ENCODE peak calls at places on chromosome 20, in four cellular contexts. One of them, this sample, is unnamed.

GRCh38 chr20:24657211-24657610 is 187.8 kb downstream of the SYNDIG1 start:
- DNase-seq in amniotic stem cell: no peak
- DNase-seq in NCI-H2029 treated with DMSO at 0.1 percent for 48 hours: no peak
- DNase-seq in fibroblast of pulmonary artery: peak; percentile 22
- DNase-seq in this sample: peak; percentile 45

GRCh38 chr20:61281286-61281795 is 29.3 kb downstream of the CDH4 start:
- DNase-seq in amniotic stem cell: no peak
- DNase-seq in NCI-H2029 treated with DMSO at 0.1 percent for 48 hours: no peak
- DNase-seq in fibroblast of pulmonary artery: no peak
- DNase-seq in this sample: no peak

GRCh38 chr20:49283176-49283702 is 5.4 kb upstream of the ZNFX1 start:
- DNase-seq in amniotic stem cell: no peak
- DNase-seq in NCI-H2029 treated with DMSO at 0.1 percent for 48 hours: no peak
- DNase-seq in fibroblast of pulmonary artery: no peak
- DNase-seq in this sample: no peak

GRCh38 chr20:63708301-63709148 is 686 bp downstream of the ZGPAT start:
- DNase-seq in amniotic stem cell: no peak
- DNase-seq in NCI-H2029 treated with DMSO at 0.1 percent for 48 hours: no peak
- DNase-seq in fibroblast of pulmonary artery: no peak
- DNase-seq in this sample: no peak

GRCh38 chr20:25389858-25390537 is 637 bp downstream of the ABHD12 start:
- DNase-seq in amniotic stem cell: no peak
- DNase-seq in NCI-H2029 treated with DMSO at 0.1 percent for 48 hours: no peak
- DNase-seq in fibroblast of pulmonary artery: no peak
- DNase-seq in this sample: no peak

GRCh38 chr20:24785141-24785924 is 163.7 kb upstream of the CST7 start:
- DNase-seq in amniotic stem cell: peak; percentile 47
- DNase-seq in NCI-H2029 treated with DMSO at 0.1 percent for 48 hours: no peak
- DNase-seq in fibroblast of pulmonary artery: peak; percentile 22
- DNase-seq in this sample: peak; percentile 83

GRCh38 chr20:38338849-38339520 is 7.3 kb upstream of the LBP start:
- DNase-seq in amniotic stem cell: no peak
- DNase-seq in NCI-H2029 treated with DMSO at 0.1 percent for 48 hours: no peak
- DNase-seq in fibroblast of pulmonary artery: peak; percentile 39
- DNase-seq in this sample: no peak

GRCh38 chr20:31987744-31988143 is 19.8 kb downstream of the XKR7 start:
- DNase-seq in amniotic stem cell: no peak
- DNase-seq in NCI-H2029 treated with DMSO at 0.1 percent for 48 hours: no peak
- DNase-seq in fibroblast of pulmonary artery: peak; percentile 11
- DNase-seq in this sample: no peak

GRCh38 chr20:11155156-11155805 is 481.5 kb upstream of the JAG1 start:
- DNase-seq in amniotic stem cell: no peak
- DNase-seq in NCI-H2029 treated with DMSO at 0.1 percent for 48 hours: no peak
- DNase-seq in fibroblast of pulmonary artery: no peak
- DNase-seq in this sample: no peak

GRCh38 chr20:48832423-48832735 is 4.6 kb upstream of the PREX1 start:
- DNase-seq in amniotic stem cell: no peak
- DNase-seq in NCI-H2029 treated with DMSO at 0.1 percent for 48 hours: no peak
- DNase-seq in fibroblast of pulmonary artery: no peak
- DNase-seq in this sample: no peak

GRCh38 chr20:51631011-51631950 is 88.8 kb upstream of the NFATC2 start:
- DNase-seq in amniotic stem cell: peak; percentile 80
- DNase-seq in NCI-H2029 treated with DMSO at 0.1 percent for 48 hours: no peak
- DNase-seq in fibroblast of pulmonary artery: peak; percentile 100
- DNase-seq in this sample: peak; percentile 99

GRCh38 chr20:50373674-50374286 is 136.4 kb upstream of the PTPN1 start:
- DNase-seq in amniotic stem cell: no peak
- DNase-seq in NCI-H2029 treated with DMSO at 0.1 percent for 48 hours: peak; percentile 10
- DNase-seq in fibroblast of pulmonary artery: peak; percentile 48
- DNase-seq in this sample: peak; percentile 9

GRCh38 chr20:51928931-51929330 is 126.6 kb upstream of the SALL4 start:
- DNase-seq in amniotic stem cell: no peak
- DNase-seq in NCI-H2029 treated with DMSO at 0.1 percent for 48 hours: no peak
- DNase-seq in fibroblast of pulmonary artery: peak; percentile 5
- DNase-seq in this sample: no peak

GRCh38 chr20:24747015-24747712 is 201.9 kb upstream of the CST7 start:
- DNase-seq in amniotic stem cell: no peak
- DNase-seq in NCI-H2029 treated with DMSO at 0.1 percent for 48 hours: no peak
- DNase-seq in fibroblast of pulmonary artery: no peak
- DNase-seq in this sample: no peak

GRCh38 chr20:57198359-57199072 is 67.9 kb downstream of the BMP7 start:
- DNase-seq in amniotic stem cell: no peak
- DNase-seq in NCI-H2029 treated with DMSO at 0.1 percent for 48 hours: no peak
- DNase-seq in fibroblast of pulmonary artery: no peak
- DNase-seq in this sample: peak; percentile 25

GRCh38 chr20:46951405-46951804 is 56.8 kb downstream of the EYA2 start:
- DNase-seq in amniotic stem cell: no peak
- DNase-seq in NCI-H2029 treated with DMSO at 0.1 percent for 48 hours: no peak
- DNase-seq in fibroblast of pulmonary artery: no peak
- DNase-seq in this sample: no peak

GRCh38 chr20:37522258-37523011 is 1.4 kb downstream of the NNAT start:
- DNase-seq in amniotic stem cell: no peak
- DNase-seq in NCI-H2029 treated with DMSO at 0.1 percent for 48 hours: peak; percentile 48
- DNase-seq in fibroblast of pulmonary artery: peak; percentile 39
- DNase-seq in this sample: peak; percentile 52

GRCh38 chr20:50855498-50856474 is 60.9 kb downstream of the BCAS4 start:
- DNase-seq in amniotic stem cell: no peak
- DNase-seq in NCI-H2029 treated with DMSO at 0.1 percent for 48 hours: no peak
- DNase-seq in fibroblast of pulmonary artery: no peak
- DNase-seq in this sample: no peak

GRCh38 chr20:63941282-63942060 is 14.7 kb downstream of the UCKL1 start:
- DNase-seq in amniotic stem cell: no peak
- DNase-seq in NCI-H2029 treated with DMSO at 0.1 percent for 48 hours: no peak
- DNase-seq in fibroblast of pulmonary artery: no peak
- DNase-seq in this sample: no peak

GRCh38 chr20:47126374-47126705 is 230.2 kb downstream of the ZMYND8 start:
- DNase-seq in amniotic stem cell: no peak
- DNase-seq in NCI-H2029 treated with DMSO at 0.1 percent for 48 hours: no peak
- DNase-seq in fibroblast of pulmonary artery: no peak
- DNase-seq in this sample: no peak

GRCh38 chr20:49276201-49276894 is 1.5 kb downstream of the ZNFX1 start:
- DNase-seq in amniotic stem cell: no peak
- DNase-seq in NCI-H2029 treated with DMSO at 0.1 percent for 48 hours: peak; percentile 52
- DNase-seq in fibroblast of pulmonary artery: peak; percentile 61
- DNase-seq in this sample: peak; percentile 73

GRCh38 chr20:56995635-56996075 is 270.8 kb downstream of the BMP7 start:
- DNase-seq in amniotic stem cell: no peak
- DNase-seq in NCI-H2029 treated with DMSO at 0.1 percent for 48 hours: no peak
- DNase-seq in fibroblast of pulmonary artery: peak; percentile 3
- DNase-seq in this sample: no peak

GRCh38 chr20:35173576-35174192 is 1.8 kb downstream of the PROCR start:
- DNase-seq in amniotic stem cell: no peak
- DNase-seq in NCI-H2029 treated with DMSO at 0.1 percent for 48 hours: no peak
- DNase-seq in fibroblast of pulmonary artery: no peak
- DNase-seq in this sample: no peak

GRCh38 chr20:34111057-34111711 is 859 bp downstream of the EIF2S2 start:
- DNase-seq in amniotic stem cell: no peak
- DNase-seq in NCI-H2029 treated with DMSO at 0.1 percent for 48 hours: no peak
- DNase-seq in fibroblast of pulmonary artery: peak; percentile 88
- DNase-seq in this sample: peak; percentile 71

GRCh38 chr20:64191002-64191401 is 26.8 kb downstream of the MYT1 start:
- DNase-seq in amniotic stem cell: no peak
- DNase-seq in NCI-H2029 treated with DMSO at 0.1 percent for 48 hours: no peak
- DNase-seq in fibroblast of pulmonary artery: no peak
- DNase-seq in this sample: no peak

GRCh38 chr20:23092861-23093543 is 6.9 kb upstream of the CD93 start:
- DNase-seq in amniotic stem cell: no peak
- DNase-seq in NCI-H2029 treated with DMSO at 0.1 percent for 48 hours: no peak
- DNase-seq in fibroblast of pulmonary artery: no peak
- DNase-seq in this sample: peak; percentile 2

GRCh38 chr20:906703-907102 is 9.4 kb downstream of the ANGPT4 start:
- DNase-seq in amniotic stem cell: no peak
- DNase-seq in NCI-H2029 treated with DMSO at 0.1 percent for 48 hours: no peak
- DNase-seq in fibroblast of pulmonary artery: no peak
- DNase-seq in this sample: no peak